ENCODE peak calls at places on chromosomes 3 and 15, in five cellular contexts. C is aorta; T is CD8-positive, alpha-beta T cell; P is tibial nerve; E is body of pancreas. Q is an unnamed sample.

GRCh38 chr3:39478226-39478625 is 10.7 kb downstream of the MOBP start:
- DNase-seq in C (no peak), T (no peak), P (no peak), E (no peak), Q (no peak)

GRCh38 chr15:32861741-32862140 is 143.9 kb downstream of the GREM1 start:
- DNase-seq in P (no peak), E (no peak), T (no peak), C (no peak), Q (no peak)

GRCh38 chr15:100703032-100703578 is 100.7 kb downstream of the ASB7 start:
- DNase-seq in E (no peak), C (peak; percentile 20), P (no peak), T (no peak), Q (no peak)

GRCh38 chr15:90818251-90819210 is 49.9 kb upstream of the FURIN start:
- DNase-seq in C (no peak), P (no peak), E (peak; percentile 61), T (peak; percentile 27), Q (no peak)

GRCh38 chr3:132659000-132659369 is 624 bp downstream of the ACAD11 start:
- DNase-seq in E (no peak), T (no peak), P (peak; percentile 17), C (no peak), Q (no peak)

GRCh38 chr15:92652576-92652966 is 3.0 kb downstream of the FAM174B start:
- DNase-seq in C (no peak), T (no peak), E (peak; percentile 59), P (no peak), Q (no peak)

GRCh38 chr3:159189994-159190669 is 388.3 kb downstream of the MFSD1 start:
- DNase-seq in C (no peak), E (no peak), T (no peak), P (no peak), Q (no peak)

GRCh38 chr15:100112061-100112420 is 229.7 kb downstream of the ADAMTS17 start:
- DNase-seq in T (no peak), C (peak; percentile 62), E (no peak), P (no peak), Q (no peak)

GRCh38 chr3:156417733-156418132 is 137.2 kb downstream of the SSR3 start:
- DNase-seq in E (no peak), P (no peak), T (no peak), C (no peak), Q (no peak)

GRCh38 chr3:149089395-149089794 is 3.1 kb upstream of the HLTF start:
- DNase-seq in P (no peak), C (no peak), T (no peak), E (no peak), Q (no peak)

GRCh38 chr15:74432968-74433591 is 678 bp downstream of the SEMA7A start:
- DNase-seq in E (no peak), C (no peak), P (no peak), T (no peak), Q (no peak)

GRCh38 chr3:96900600-96900999 is 86.2 kb downstream of the EPHA6 start:
- DNase-seq in E (no peak), T (no peak), P (no peak), C (no peak), Q (no peak)

GRCh38 chr15:82882250-82882928 is 70.1 kb downstream of the HOMER2 start:
- DNase-seq in P (no peak), T (no peak), C (no peak), E (no peak), Q (no peak)

GRCh38 chr3:4828279-4829030 is 150.8 kb upstream of the BHLHE40 start:
- DNase-seq in C (no peak), E (no peak), P (peak; percentile 67), T (no peak), Q (no peak)

GRCh38 chr15:92006186-92007028 is 152.9 kb downstream of the SLCO3A1 start:
- DNase-seq in C (no peak), P (no peak), E (no peak), T (no peak), Q (no peak)

GRCh38 chr15:47461560-47462175 is 255.6 kb upstream of the SEMA6D start:
- DNase-seq in P (no peak), T (no peak), E (no peak), C (no peak), Q (no peak)

GRCh38 chr3:30688776-30689175 is 82.4 kb downstream of the TGFBR2 start:
- DNase-seq in T (no peak), P (no peak), C (no peak), E (no peak), Q (no peak)

GRCh38 chr3:50278868-50279224 is at the start of gene LSMEM2:
- DNase-seq in T (no peak), C (no peak), E (no peak), P (no peak), Q (no peak)

GRCh38 chr15:70344666-70345065 is 246.9 kb upstream of the TLE3 start:
- DNase-seq in T (peak; percentile 5), P (no peak), C (no peak), E (peak; percentile 78), Q (no peak)

GRCh38 chr3:152271465-152272035 is 2.8 kb downstream of the MBNL1 start:
- DNase-seq in C (no peak), E (no peak), P (no peak), T (no peak), Q (no peak)

GRCh38 chr3:10875914-10876313 is 59.9 kb downstream of the SLC6A11 start:
- DNase-seq in E (no peak), C (no peak), P (no peak), T (no peak), Q (no peak)

GRCh38 chr15:67892559-67893377 is 52.9 kb upstream of the RNU6-1 start:
- DNase-seq in P (no peak), T (no peak), C (no peak), E (no peak), Q (no peak)

GRCh38 chr3:24237971-24238767 is 256.5 kb downstream of the THRB start:
- DNase-seq in P (peak; percentile 76), T (no peak), C (no peak), E (peak; percentile 54), Q (peak; percentile 12)

GRCh38 chr3:35295875-35296274 is 343.4 kb upstream of the ARPP21 start:
- DNase-seq in C (no peak), E (no peak), P (no peak), T (no peak), Q (no peak)

GRCh38 chr3:103991461-103992115 is 1375.1 kb upstream of the ALCAM start:
- DNase-seq in C (no peak), E (no peak), P (no peak), T (no peak), Q (no peak)

GRCh38 chr3:118445036-118445435 is 589.6 kb downstream of the IGSF11 start:
- DNase-seq in T (no peak), E (no peak), C (no peak), P (no peak), Q (no peak)

GRCh38 chr3:65575376-65575840 is 463.3 kb downstream of the MAGI1 start:
- DNase-seq in C (no peak), P (no peak), T (no peak), E (no peak), Q (no peak)

GRCh38 chr3:79872483-79872882 is 104.7 kb upstream of the ROBO1 start:
- DNase-seq in E (no peak), P (no peak), T (no peak), C (no peak), Q (no peak)

GRCh38 chr3:96106701-96107100 is 707.7 kb upstream of the EPHA6 start:
- DNase-seq in T (no peak), E (no peak), C (no peak), P (no peak), Q (no peak)

GRCh38 chr15:74130089-74130848 is at the start of gene ISLR2:
- DNase-seq in P (no peak), C (peak; percentile 73), E (no peak), T (no peak), Q (no peak)

GRCh38 chr15:82798104-82798503 is 7.8 kb downstream of the FSD2 start:
- DNase-seq in T (no peak), C (no peak), E (no peak), P (no peak), Q (no peak)

GRCh38 chr15:59339252-59339672 is 33.4 kb downstream of the MYO1E start:
- DNase-seq in E (no peak), T (no peak), P (no peak), C (no peak), Q (no peak)

GRCh38 chr3:425094-425493 is 228.5 kb downstream of the CHL1 start:
- DNase-seq in C (no peak), E (no peak), T (no peak), P (no peak), Q (no peak)

GRCh38 chr3:55014081-55014480 is 86.2 kb upstream of the LRTM1 start:
- DNase-seq in E (no peak), P (no peak), C (no peak), T (no peak), Q (no peak)

GRCh38 chr15:38490231-38490630 is 36.3 kb downstream of the FAM98B start:
- DNase-seq in T (no peak), P (no peak), C (no peak), E (no peak), Q (no peak)

GRCh38 chr15:100783296-100783695 is 96.3 kb upstream of the ALDH1A3 start:
- DNase-seq in C (peak; percentile 34), E (no peak), P (no peak), T (no peak), Q (no peak)

GRCh38 chr15:31387483-31388118 is 61.0 kb downstream of the KLF13 start:
- DNase-seq in C (no peak), E (peak; percentile 97), P (no peak), T (peak; percentile 51), Q (no peak)

GRCh38 chr15:22226034-22226790 is 145.9 kb downstream of the OR4M2 start:
- DNase-seq in E (no peak), C (peak; percentile 67), T (no peak), P (no peak), Q (no peak)
- H3K9me3 ChIP-seq in E (no peaks in the 10 kb centered on the region), C (no peaks in the 10 kb centered on the region), T (no peaks in the 10 kb centered on the region), P (no peaks in the 10 kb centered on the region), Q (no peaks in the 10 kb centered on the region)

GRCh38 chr3:1945698-1946097 is 153.0 kb upstream of the CNTN4 start:
- DNase-seq in C (no peak), T (no peak), P (no peak), E (no peak), Q (no peak)
- H3K9me3 ChIP-seq in C (no peaks in the 10 kb centered on the region), T (no peaks in the 10 kb centered on the region), P (no peaks in the 10 kb centered on the region), E (no peaks in the 10 kb centered on the region), Q (no peaks in the 10 kb centered on the region)

DNA sequence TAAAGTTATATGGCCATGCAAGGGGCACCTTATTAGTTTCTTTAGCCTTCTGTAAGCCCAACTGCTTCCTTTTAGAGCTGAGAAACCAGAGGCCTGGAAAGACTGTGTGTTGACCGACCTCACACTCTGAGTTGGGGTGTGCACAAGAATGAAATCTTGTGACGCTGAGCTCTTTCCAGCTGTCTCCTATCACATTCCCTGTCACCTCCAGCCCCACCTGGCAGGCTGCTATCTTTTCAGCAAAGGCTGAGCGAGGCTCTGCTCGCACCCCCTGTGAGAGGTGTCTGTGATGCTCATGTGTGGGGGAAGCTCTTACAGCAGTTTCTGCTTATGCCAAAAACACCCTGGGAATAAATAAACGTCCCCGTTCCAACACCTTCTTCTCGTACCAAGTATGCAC is 27.0 kb upstream of the LPP start:
- DNase-seq in P (no peak), E (no peak), C (no peak), T (no peak), Q (no peak)
- H3K9me3 ChIP-seq in P (no peaks in the 10 kb centered on the region), E (no peaks in the 10 kb centered on the region), C (no peaks in the 10 kb centered on the region), T (no peaks in the 10 kb centered on the region), Q (no peaks in the 10 kb centered on the region)

GRCh38 chr3:121819236-121819635 is 15.6 kb downstream of the IQCB1 start:
- DNase-seq in E (no peak), C (no peak), P (no peak), T (no peak), Q (no peak)
- H3K9me3 ChIP-seq in E (no peaks in the 10 kb centered on the region), C (no peaks in the 10 kb centered on the region), P (no peaks in the 10 kb centered on the region), T (no peaks in the 10 kb centered on the region), Q (no peaks in the 10 kb centered on the region)

GRCh38 chr3:163129287-163129686 is 1632.7 kb downstream of the OTOL1 start:
- DNase-seq in P (no peak), T (no peak), C (no peak), E (no peak), Q (no peak)
- H3K9me3 ChIP-seq in P (no peaks in the 10 kb centered on the region), T (no peaks in the 10 kb centered on the region), C (peaks cover 2% of the 10 kb centered on the region), E (no peaks in the 10 kb centered on the region), Q (no peaks in the 10 kb centered on the region)